ENCODE peak calls at places on chromosomes 13 and 19, in five cellular contexts. P, A, D, Q and O are unnamed samples.

GRCh38 chr19:47445937-47446402 is 25.7 kb downstream of the SLC8A2 start:
- DNase-seq in A (no peak), D (no peak), P (peak; percentile 50), Q (no peak), O (no peak)

GRCh38 chr13:38630780-38631179 is 56.1 kb upstream of the FREM2 start:
- DNase-seq in A (no peak), Q (no peak), P (peak; percentile 51), D (no peak), O (no peak)

GRCh38 chr19:16327911-16328823 is 3.5 kb downstream of the KLF2 start:
- DNase-seq in P (peak; percentile 94), Q (peak; percentile 85), A (peak; percentile 69), D (no peak), O (no peak)

GRCh38 chr13:110562696-110563462 is 1.4 kb upstream of the RAB20 start:
- DNase-seq in Q (no peak), P (no peak), D (no peak), A (no peak), O (no peak)

GRCh38 chr19:4851551-4852290 is 15.7 kb downstream of the PLIN3 start:
- DNase-seq in Q (peak; percentile 75), P (peak; percentile 55), D (no peak), A (no peak), O (no peak)

GRCh38 chr19:49684251-49684982 is 5.0 kb upstream of the ADM5 start:
- DNase-seq in P (no peak), A (no peak), Q (no peak), D (no peak), O (no peak)

GRCh38 chr13:36778083-36778671 is 40.8 kb upstream of the RFXAP start:
- DNase-seq in P (peak; percentile 22), Q (no peak), A (peak; percentile 81), D (peak; percentile 27), O (peak; percentile 97)

GRCh38 chr13:52892925-52893324 is 44.5 kb upstream of the PCDH8 start:
- DNase-seq in A (no peak), Q (no peak), D (peak; percentile 8), P (no peak), O (no peak)

GRCh38 chr19:47509973-47510372 is 4.9 kb downstream of the NAPA start:
- DNase-seq in A (no peak), Q (peak; percentile 67), D (peak; percentile 61), P (no peak), O (no peak)

GRCh38 chr19:10636304-10636972 is 11.1 kb downstream of the SLC44A2 start:
- DNase-seq in D (no peak), P (no peak), Q (no peak), A (no peak), O (no peak)

GRCh38 chr13:77535448-77535847 is at the start of gene SCEL:
- DNase-seq in D (peak; percentile 55), Q (no peak), P (no peak), A (no peak), O (no peak)

GRCh38 chr19:48135411-48135810 is 24.8 kb upstream of the PLA2G4C start:
- DNase-seq in P (no peak), Q (no peak), A (no peak), D (no peak), O (no peak)

GRCh38 chr13:49836516-49836915 is 44.0 kb upstream of the KPNA3 start:
- DNase-seq in Q (no peak), P (no peak), D (peak; percentile 36), A (no peak), O (no peak)

GRCh38 chr19:28555317-28555716 is 657.6 kb downstream of the UQCRFS1 start:
- DNase-seq in D (no peak), P (no peak), A (no peak), Q (no peak), O (no peak)

GRCh38 chr19:7515091-7515470 is 822 bp upstream of the ZNF358 start:
- DNase-seq in A (no peak), P (no peak), D (no peak), Q (peak; percentile 59), O (no peak)

GRCh38 chr13:114259374-114259773 is 22.0 kb upstream of the UPF3A start:
- DNase-seq in A (no peak), P (no peak), Q (no peak), D (no peak), O (no peak)

GRCh38 chr19:5691930-5692784 is 2.1 kb downstream of the RPL36 start:
- DNase-seq in A (no peak), D (no peak), P (no peak), Q (peak; percentile 35), O (no peak)

GRCh38 chr19:54462072-54462712 is 1.4 kb downstream of the LENG9 start:
- DNase-seq in D (no peak), P (no peak), Q (peak; percentile 44), A (no peak), O (no peak)

GRCh38 chr19:14954071-14954655 is 12.9 kb downstream of the OR7C2 start:
- DNase-seq in P (no peak), Q (no peak), A (no peak), D (peak; percentile 15), O (no peak)

DNA sequence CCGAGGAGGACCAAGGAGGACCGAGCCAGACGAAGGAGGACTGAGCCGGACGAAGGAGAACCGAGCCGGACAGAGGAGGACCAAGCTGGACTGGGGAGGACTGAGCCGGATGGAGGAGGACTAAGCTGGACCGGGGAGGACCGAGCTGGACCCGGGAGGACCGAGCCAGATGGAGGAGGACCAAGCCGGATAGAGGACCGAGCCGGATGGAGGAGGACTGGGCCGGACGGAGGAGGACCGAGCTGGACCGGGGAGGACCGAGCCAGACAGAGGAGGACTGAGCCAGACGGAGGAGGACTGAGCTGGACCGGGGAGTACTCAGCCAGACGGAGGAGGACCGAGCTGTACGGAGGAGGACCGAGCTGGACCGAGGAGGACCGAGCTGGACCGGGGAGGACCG is 3.2 kb downstream of the PIP5K1C start:
- DNase-seq in D (no peak), P (no peak), A (no peak), Q (no peak), O (no peak)
- H3K4me3 ChIP-seq in D (no peak overlapping the region), P (no peak overlapping the region), A (no peak overlapping the region), Q (no peak overlapping the region), O (no peak overlapping the region)

DNA sequence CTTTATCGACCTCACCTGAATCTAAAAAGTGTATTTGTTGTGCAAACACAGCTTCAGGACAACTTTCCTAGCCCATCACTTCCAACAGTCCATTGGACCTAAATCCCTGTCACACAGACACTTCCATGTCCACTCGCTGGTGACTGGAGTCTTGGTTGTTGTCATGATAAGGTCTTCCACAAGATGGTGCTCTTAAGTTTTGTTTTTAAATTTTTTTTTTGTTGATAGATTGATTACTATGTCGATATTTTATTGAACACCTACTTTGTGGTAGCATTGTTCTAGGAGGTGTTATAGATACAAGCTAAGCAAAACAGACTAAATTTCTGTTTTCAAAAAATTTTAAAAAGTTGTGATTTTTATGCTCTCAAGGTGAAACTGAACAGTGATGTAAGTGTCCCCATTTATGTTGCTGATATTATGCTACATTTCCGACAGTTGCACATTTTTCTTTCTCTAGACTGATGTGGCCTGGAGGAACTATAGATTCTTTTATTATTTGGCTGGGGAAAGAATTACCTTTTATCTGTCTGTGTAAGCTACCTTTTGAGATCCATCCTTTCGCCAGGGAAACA is 8.1 kb upstream of the ERICH6B start:
- DNase-seq in D (no peak), A (no peak), Q (no peak), P (peak; percentile 39), O (no peak)
- TF ChIP-seq CTCF in D (peak; percentile 35), A (peak; percentile 59), Q (peak; percentile 17), P (peak; percentile 55), O (peak; percentile 62)

GRCh38 chr13:79990048-79990447 is 350.9 kb downstream of the SPRY2 start:
- DNase-seq in D (no peak), P (no peak), A (no peak), Q (no peak), O (no peak)
- H3K4me3 ChIP-seq in D (no peak overlapping the region), P (no peak overlapping the region), A (no peak overlapping the region), Q (no peak overlapping the region), O (no peak overlapping the region)

DNA sequence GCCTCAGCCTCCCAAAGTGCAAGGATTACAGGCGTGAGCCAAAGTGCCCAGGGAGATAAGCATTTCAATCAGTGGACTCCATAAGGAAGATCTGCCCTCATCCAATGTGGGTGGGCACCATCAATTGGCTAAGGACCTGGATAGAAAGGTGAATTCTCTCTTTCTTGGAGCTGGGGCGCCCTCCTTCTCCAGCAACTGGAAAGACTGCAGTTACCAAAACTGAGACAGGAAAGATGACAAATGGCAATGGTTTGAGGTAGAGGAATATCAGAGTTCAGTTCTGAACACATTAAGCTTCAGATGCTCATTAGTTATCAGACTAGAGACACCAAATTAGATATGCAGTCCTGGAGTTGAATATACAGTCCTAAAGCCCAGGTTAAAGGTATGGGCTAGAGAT is 10.5 kb upstream of the ELF1 start:
- DNase-seq in A (no peak), D (no peak), P (no peak), Q (no peak), O (no peak)
- TF ChIP-seq CTCF in A (no peak), D (peak; percentile 17), P (no peak), Q (no peak), O (no peak)

GRCh38 chr13:43574601-43575000 is 212.2 kb downstream of the ENOX1 start:
- DNase-seq in P (no peak), A (no peak), Q (no peak), D (no peak), O (no peak)

GRCh38 chr13:43569688-43570087 is 217.1 kb downstream of the ENOX1 start:
- DNase-seq in P (no peak), D (no peak), Q (no peak), A (no peak), O (no peak)

GRCh38 chr13:43573361-43573740 is 213.4 kb downstream of the ENOX1 start:
- DNase-seq in A (no peak), P (peak; percentile 48), Q (no peak), D (peak; percentile 3), O (peak; percentile 31)

GRCh38 chr13:43573787-43574562 is 212.8 kb downstream of the ENOX1 start:
- DNase-seq in P (peak; percentile 31), A (no peak), Q (no peak), D (no peak), O (no peak)

GRCh38 chr13:43572601-43573360 is 214.0 kb downstream of the ENOX1 start:
- DNase-seq in A (no peak), D (peak; percentile 69), Q (no peak), P (peak; percentile 17), O (no peak)
- H3K4me3 ChIP-seq in A (no peak overlapping the region), D (no peak overlapping the region), Q (no peak overlapping the region), P (no peak overlapping the region), O (no peak overlapping the region)

GRCh38 chr19:58279925-58280316 is 1.2 kb downstream of the ZNF8 start:
- DNase-seq in P (no peak), Q (no peak), A (no peak), D (peak; percentile 18), O (no peak)

GRCh38 chr19:58277197-58277596 is 1.6 kb upstream of the ZNF8 start:
- DNase-seq in D (no peak), A (no peak), P (no peak), Q (no peak), O (no peak)

GRCh38 chr19:58279042-58279924 is 528 bp downstream of the ZNF8 start:
- DNase-seq in A (peak; percentile 18), D (peak; percentile 34), P (peak; percentile 72), Q (peak; percentile 91), O (peak; percentile 13)

GRCh38 chr19:58277748-58278147 is 1.0 kb upstream of the ZNF8 start:
- DNase-seq in D (no peak), Q (no peak), A (no peak), P (no peak), O (no peak)

GRCh38 chr19:58278156-58279041 is at the start of gene ZNF8:
- DNase-seq in D (peak; percentile 99), A (peak; percentile 97), Q (peak; percentile 98), P (peak; percentile 99), O (peak; percentile 95)
- TF ChIP-seq CTCF in D (no peak), A (no peak), Q (no peak), P (no peak), O (no peak)